ENCODE peak calls at places on chromosomes 4 and X, in four cellular contexts. One of them, this sample, is unnamed.

GRCh38 chrX:135396109-135396508 is 25.6 kb upstream of the SMIM10L2A start:
- DNase-seq in AG09309: no peak
- DNase-seq in mammary epithelial cell: peak; percentile 40
- DNase-seq in cardiac fibroblast: peak; percentile 10
- DNase-seq in this sample: no peak

GRCh38 chrX:675279-675886 is 44.8 kb downstream of the SHOX start:
- DNase-seq in mammary epithelial cell: no peak
- DNase-seq in cardiac fibroblast: no peak
- DNase-seq in AG09309: no peak
- DNase-seq in this sample: no peak

GRCh38 chr4:54660591-54660990 is 2.8 kb downstream of the KIT start:
- DNase-seq in cardiac fibroblast: peak; percentile 22
- DNase-seq in AG09309: peak; percentile 37
- DNase-seq in mammary epithelial cell: no peak
- DNase-seq in this sample: no peak

GRCh38 chr4:173991814-173992213 is 291.7 kb downstream of the FBXO8 start:
- DNase-seq in mammary epithelial cell: no peak
- DNase-seq in AG09309: no peak
- DNase-seq in cardiac fibroblast: no peak
- DNase-seq in this sample: no peak

GRCh38 chr4:123452585-123452984 is 56.0 kb downstream of the SPRY1 start:
- DNase-seq in cardiac fibroblast: peak; percentile 87
- DNase-seq in mammary epithelial cell: peak; percentile 91
- DNase-seq in AG09309: peak; percentile 42
- DNase-seq in this sample: no peak

GRCh38 chrX:16137416-16138107 is 14.2 kb downstream of the GRPR start:
- DNase-seq in AG09309: no peak
- DNase-seq in mammary epithelial cell: no peak
- DNase-seq in cardiac fibroblast: no peak
- DNase-seq in this sample: no peak

GRCh38 chr4:100306018-100306417 is 115.8 kb upstream of the DDIT4L start:
- DNase-seq in cardiac fibroblast: peak; percentile 42
- DNase-seq in AG09309: peak; percentile 34
- DNase-seq in mammary epithelial cell: peak; percentile 11
- DNase-seq in this sample: no peak

GRCh38 chr4:48305508-48305907 is 35.8 kb upstream of the SLAIN2 start:
- DNase-seq in mammary epithelial cell: no peak
- DNase-seq in AG09309: no peak
- DNase-seq in cardiac fibroblast: no peak
- DNase-seq in this sample: no peak

GRCh38 chr4:55116450-55116849 is 8.9 kb downstream of the KDR start:
- DNase-seq in cardiac fibroblast: peak; percentile 63
- DNase-seq in mammary epithelial cell: no peak
- DNase-seq in AG09309: no peak
- DNase-seq in this sample: no peak

GRCh38 chrX:113421432-113421831 is 580.8 kb upstream of the AMOT start:
- DNase-seq in AG09309: no peak
- DNase-seq in mammary epithelial cell: no peak
- DNase-seq in cardiac fibroblast: no peak
- DNase-seq in this sample: no peak

GRCh38 chr4:77734928-77735327 is 84.2 kb downstream of the CNOT6L start:
- DNase-seq in mammary epithelial cell: peak; percentile 16
- DNase-seq in AG09309: peak; percentile 46
- DNase-seq in cardiac fibroblast: peak; percentile 64
- DNase-seq in this sample: no peak

GRCh38 chr4:54449999-54450398 is 207.8 kb upstream of the KIT start:
- DNase-seq in cardiac fibroblast: no peak
- DNase-seq in AG09309: no peak
- DNase-seq in mammary epithelial cell: no peak
- DNase-seq in this sample: no peak

DNA sequence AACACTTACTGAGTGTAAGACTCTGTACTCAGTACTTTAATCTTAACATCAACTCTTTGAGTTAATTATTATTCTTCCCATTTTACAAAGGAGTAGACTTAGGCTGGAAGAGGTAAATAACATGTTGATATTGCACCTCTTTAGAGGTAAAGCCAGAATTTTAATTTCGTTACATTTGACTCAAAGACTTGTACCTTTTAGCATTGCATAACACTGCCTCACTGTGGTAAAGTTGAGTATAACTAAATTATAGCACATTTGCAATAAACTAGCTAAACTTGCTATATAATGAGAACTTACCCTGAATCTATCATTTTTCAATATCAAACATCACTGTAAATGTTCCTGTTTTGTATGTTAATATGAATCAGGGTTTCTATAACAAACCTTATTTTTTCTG is 218.5 kb downstream of the PRR32 start:
- DNase-seq in cardiac fibroblast: no peak
- DNase-seq in AG09309: no peak
- DNase-seq in mammary epithelial cell: no peak
- DNase-seq in this sample: no peak
- TF ChIP-seq CTCF in cardiac fibroblast: no peak
- TF ChIP-seq CTCF in AG09309: no peak
- TF ChIP-seq CTCF in mammary epithelial cell: peak; percentile 36
- TF ChIP-seq CTCF in this sample: no peak

GRCh38 chr4:185718578-185719492 is 93.2 kb downstream of the SORBS2 start:
- DNase-seq in cardiac fibroblast: no peak
- DNase-seq in mammary epithelial cell: no peak
- DNase-seq in AG09309: no peak
- DNase-seq in this sample: no peak
- TF ChIP-seq CTCF in cardiac fibroblast: no peak
- TF ChIP-seq CTCF in mammary epithelial cell: no peak
- TF ChIP-seq CTCF in AG09309: no peak
- TF ChIP-seq CTCF in this sample: no peak

DNA sequence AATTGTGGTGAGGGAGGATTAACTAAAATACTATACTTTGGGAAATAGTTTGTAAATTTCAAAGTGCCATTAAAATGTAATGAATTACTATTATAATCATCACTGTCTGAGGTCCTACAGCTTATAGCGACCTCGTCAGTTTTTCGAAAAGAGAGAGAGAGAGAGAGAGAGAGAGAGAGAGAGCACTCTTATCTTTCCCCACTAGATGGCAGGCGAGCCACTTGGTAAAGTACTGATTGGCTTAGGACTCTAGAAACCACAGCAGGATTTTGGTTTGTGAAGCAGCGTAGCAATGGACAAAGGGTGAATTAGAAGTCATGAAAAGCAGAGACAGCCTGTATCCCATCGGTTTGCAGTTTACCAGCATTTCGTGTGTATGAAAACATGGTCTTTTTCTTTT is 52.5 kb downstream of the LINC00632 start:
- DNase-seq in mammary epithelial cell: peak; percentile 35
- DNase-seq in cardiac fibroblast: peak; percentile 76
- DNase-seq in AG09309: no peak
- DNase-seq in this sample: no peak
- TF ChIP-seq CTCF in mammary epithelial cell: peak; percentile 83
- TF ChIP-seq CTCF in cardiac fibroblast: peak; percentile 76
- TF ChIP-seq CTCF in AG09309: peak; percentile 95
- TF ChIP-seq CTCF in this sample: peak; percentile 55

DNA sequence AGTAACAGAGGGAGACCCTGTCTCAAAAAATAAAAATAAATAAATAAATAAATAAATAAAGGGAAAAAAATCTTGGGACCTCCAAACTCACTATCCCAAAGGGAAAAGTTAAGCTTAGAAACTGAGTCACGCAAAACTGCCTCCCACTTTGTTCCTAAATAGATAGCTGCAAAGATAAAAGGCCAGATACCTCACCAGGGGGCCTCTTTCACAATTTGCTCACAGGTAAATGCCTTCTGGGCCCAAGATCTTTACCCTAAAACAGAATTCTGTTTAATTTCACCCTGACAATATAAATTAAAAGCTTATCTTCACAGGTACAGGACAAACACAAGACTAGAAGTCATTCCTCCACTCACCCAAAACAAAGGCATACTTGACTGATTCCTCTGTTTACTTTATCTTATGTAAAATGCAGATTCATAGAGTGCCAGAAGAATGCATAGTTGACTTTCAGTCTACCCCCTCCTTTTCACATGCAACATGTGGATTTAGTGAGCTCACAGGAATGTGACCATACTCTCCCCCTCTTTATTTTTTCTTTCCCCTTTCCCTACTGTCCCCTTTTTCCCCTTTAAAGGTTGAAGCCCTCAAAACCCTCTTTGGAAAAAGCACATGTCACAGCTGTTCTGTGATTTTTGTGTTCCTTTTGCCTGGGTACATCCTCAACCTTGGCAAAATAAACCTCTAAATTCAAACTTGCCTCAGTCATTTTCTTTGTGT is 23.4 kb downstream of the ELF2 start:
- DNase-seq in mammary epithelial cell: no peak
- DNase-seq in cardiac fibroblast: peak; percentile 22
- DNase-seq in AG09309: no peak
- DNase-seq in this sample: no peak
- TF ChIP-seq CTCF in mammary epithelial cell: no peak
- TF ChIP-seq CTCF in cardiac fibroblast: no peak
- TF ChIP-seq CTCF in AG09309: no peak
- TF ChIP-seq CTCF in this sample: no peak

GRCh38 chrX:38285649-38286048 is 41.7 kb downstream of the RPGR start:
- DNase-seq in AG09309: no peak
- DNase-seq in mammary epithelial cell: no peak
- DNase-seq in cardiac fibroblast: no peak
- DNase-seq in this sample: no peak

GRCh38 chrX:38277802-38278201 is 49.5 kb downstream of the RPGR start:
- DNase-seq in AG09309: no peak
- DNase-seq in mammary epithelial cell: no peak
- DNase-seq in cardiac fibroblast: no peak
- DNase-seq in this sample: no peak

GRCh38 chrX:38279188-38279587 is 48.1 kb downstream of the RPGR start:
- DNase-seq in cardiac fibroblast: no peak
- DNase-seq in AG09309: no peak
- DNase-seq in mammary epithelial cell: no peak
- DNase-seq in this sample: no peak

GRCh38 chrX:38278682-38279081 is 48.6 kb downstream of the RPGR start:
- DNase-seq in AG09309: peak; percentile 11
- DNase-seq in mammary epithelial cell: no peak
- DNase-seq in cardiac fibroblast: no peak
- DNase-seq in this sample: no peak

DNA sequence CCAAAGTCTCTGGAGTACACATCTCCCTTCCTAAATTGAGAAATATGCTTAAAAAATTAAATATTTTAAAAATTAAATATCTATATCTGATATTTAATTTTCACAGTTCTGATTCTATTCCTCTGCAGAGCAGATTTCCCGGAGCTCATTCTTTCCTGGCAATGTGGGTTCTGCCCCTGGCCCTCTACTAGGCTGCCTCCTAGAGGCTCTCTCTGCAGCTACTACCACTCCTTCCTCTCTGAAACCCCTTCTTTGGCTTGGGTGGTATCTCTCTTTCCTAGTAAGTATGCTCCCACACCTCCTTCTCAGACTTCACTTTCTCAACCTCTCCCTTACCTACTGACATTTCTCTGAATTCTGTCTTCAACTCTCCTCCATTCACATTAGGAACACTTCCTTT is 45.3 kb downstream of the RPGR start:
- DNase-seq in mammary epithelial cell: no peak
- DNase-seq in AG09309: no peak
- DNase-seq in cardiac fibroblast: peak; percentile 38
- DNase-seq in this sample: no peak
- TF ChIP-seq CTCF in mammary epithelial cell: peak; percentile 47
- TF ChIP-seq CTCF in AG09309: peak; percentile 58
- TF ChIP-seq CTCF in cardiac fibroblast: peak; percentile 56
- TF ChIP-seq CTCF in this sample: no peak

DNA sequence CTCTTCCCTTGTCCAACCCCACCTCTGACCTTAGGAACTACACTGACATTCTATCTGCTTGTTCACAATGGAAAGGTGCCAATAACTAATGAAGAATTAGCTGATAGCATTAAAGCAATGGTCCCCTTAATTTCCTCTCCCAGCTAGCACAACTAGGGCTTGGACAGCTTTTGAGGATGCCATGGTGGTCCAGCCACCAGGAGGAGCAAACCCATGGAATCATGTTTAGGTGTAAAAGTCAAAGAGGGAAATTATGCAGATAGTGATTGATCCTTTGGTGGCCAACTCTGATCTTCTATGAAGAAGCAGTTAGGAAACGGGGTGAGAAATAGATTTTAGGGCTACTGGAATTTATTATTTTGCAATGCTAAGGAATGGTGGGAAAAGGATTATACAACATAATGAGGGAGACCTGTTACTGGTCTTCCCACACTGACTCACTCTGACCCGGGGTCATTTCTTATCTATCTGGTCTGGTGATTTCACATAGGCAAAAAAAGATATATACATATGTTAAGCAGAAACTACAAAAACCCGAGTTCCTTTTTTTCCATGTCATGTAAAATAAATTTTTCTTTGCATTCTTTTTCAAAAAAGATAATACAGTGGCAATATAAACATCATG is 45.8 kb upstream of the FBXW7 start:
- DNase-seq in AG09309: no peak
- DNase-seq in mammary epithelial cell: no peak
- DNase-seq in cardiac fibroblast: no peak
- DNase-seq in this sample: no peak
- TF ChIP-seq CTCF in AG09309: no peak
- TF ChIP-seq CTCF in mammary epithelial cell: peak; percentile 11
- TF ChIP-seq CTCF in cardiac fibroblast: no peak
- TF ChIP-seq CTCF in this sample: no peak

DNA sequence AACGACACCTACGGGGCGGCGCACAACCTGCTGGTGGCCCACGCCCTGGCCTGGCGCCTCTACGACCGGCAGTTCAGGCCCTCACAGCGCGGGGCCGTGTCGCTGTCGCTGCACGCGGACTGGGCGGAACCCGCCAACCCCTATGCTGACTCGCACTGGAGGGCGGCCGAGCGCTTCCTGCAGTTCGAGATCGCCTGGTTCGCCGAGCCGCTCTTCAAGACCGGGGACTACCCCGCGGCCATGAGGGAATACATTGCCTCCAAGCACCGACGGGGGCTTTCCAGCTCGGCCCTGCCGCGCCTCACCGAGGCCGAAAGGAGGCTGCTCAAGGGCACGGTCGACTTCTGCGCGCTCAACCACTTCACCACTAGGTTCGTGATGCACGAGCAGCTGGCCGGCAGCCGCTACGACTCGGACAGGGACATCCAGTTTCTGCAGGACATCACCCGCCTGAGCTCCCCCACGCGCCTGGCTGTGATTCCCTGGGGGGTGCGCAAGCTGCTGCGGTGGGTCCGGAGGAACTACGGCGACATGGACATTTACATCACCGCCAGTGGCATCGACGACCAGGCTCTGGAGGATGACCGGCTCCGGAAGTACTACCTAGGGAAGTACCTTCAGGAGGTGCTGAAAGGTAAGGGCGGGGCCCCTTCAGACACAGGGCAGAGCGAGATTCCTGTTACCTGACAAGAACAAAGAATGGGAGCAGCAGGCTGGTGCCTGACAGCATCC is 11.7 kb downstream of the RPL9 start:
- DNase-seq in cardiac fibroblast: peak; percentile 75
- DNase-seq in AG09309: no peak
- DNase-seq in mammary epithelial cell: peak; percentile 43
- DNase-seq in this sample: no peak
- TF ChIP-seq CTCF in cardiac fibroblast: peak; percentile 43
- TF ChIP-seq CTCF in AG09309: peak; percentile 13
- TF ChIP-seq CTCF in mammary epithelial cell: peak; percentile 15
- TF ChIP-seq CTCF in this sample: no peak

DNA sequence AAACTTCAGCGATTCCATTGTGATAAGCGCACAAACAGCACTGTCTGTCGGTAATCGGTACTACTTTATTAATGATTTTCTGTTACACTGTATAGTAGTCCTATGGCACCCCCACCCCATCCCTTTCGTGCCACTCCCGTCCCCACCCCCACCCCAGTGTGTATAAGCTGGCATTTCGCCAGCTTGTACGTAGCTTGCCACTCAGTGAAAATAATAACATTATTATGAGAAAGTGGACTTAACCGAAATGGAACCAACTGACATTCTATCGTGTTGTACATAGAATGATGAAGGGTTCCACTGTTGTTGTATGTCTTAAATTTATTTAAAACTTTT is 4.8 kb downstream of the MID1IP1 start:
- DNase-seq in mammary epithelial cell: no peak
- DNase-seq in cardiac fibroblast: no peak
- DNase-seq in AG09309: no peak
- DNase-seq in this sample: no peak
- TF ChIP-seq CTCF in mammary epithelial cell: no peak
- TF ChIP-seq CTCF in cardiac fibroblast: no peak
- TF ChIP-seq CTCF in AG09309: no peak
- TF ChIP-seq CTCF in this sample: no peak

GRCh38 chrX:43949669-43950068 is 23.5 kb downstream of the NDP start:
- DNase-seq in cardiac fibroblast: peak; percentile 4
- DNase-seq in mammary epithelial cell: no peak
- DNase-seq in AG09309: no peak
- DNase-seq in this sample: no peak
- TF ChIP-seq CTCF in cardiac fibroblast: peak; percentile 30
- TF ChIP-seq CTCF in mammary epithelial cell: peak; percentile 19
- TF ChIP-seq CTCF in AG09309: peak; percentile 27
- TF ChIP-seq CTCF in this sample: peak; percentile 34

This sample was measured in D721Med.